ENCODE peak calls at places on chromosomes 1 and 21, in six cellular contexts. K is body of pancreas, N is tibial nerve, I is OCI-LY7, W is RWPE1, E is esophagus squamous epithelium. F is an unnamed sample.

GRCh38 chr1:31843506-31843905 is 27.7 kb upstream of the SPOCD1 start:
- DNase-seq in K (no peak), N (no peak), E (no peak), I (peak), W (peak), F (no peak)

GRCh38 chr1:229596961-229597699 is 28.8 kb downstream of the TAF5L start:
- DNase-seq in I (no peak), W (no peak), E (no peak), K (peak), N (no peak), F (no peak)

GRCh38 chr1:97384294-97384952 is 536.4 kb downstream of the DPYD start:
- DNase-seq in W (peak), I (no peak), N (no peak), K (no peak), E (no peak), F (no peak)

GRCh38 chr21:41610042-41610839 is 102.3 kb upstream of the TMPRSS2 start:
- DNase-seq in I (peak), E (no peak), W (no peak), N (no peak), K (peak), F (no peak)

GRCh38 chr1:103469801-103470200 is 55.7 kb upstream of the RNPC3 start:
- DNase-seq in E (no peak), I (no peak), K (no peak), N (no peak), W (no peak), F (no peak)

GRCh38 chr1:77316966-77317365 is 35.1 kb downstream of the AK5 start:
- DNase-seq in K (no peak), N (no peak), I (no peak), E (no peak), W (no peak), F (no peak)

GRCh38 chr21:44428281-44428942 is 26.9 kb upstream of the LRRC3 start:
- DNase-seq in I (peak), N (no peak), K (no peak), E (no peak), W (peak), F (peak)

GRCh38 chr1:164602142-164602429 is 43.1 kb downstream of the PBX1 start:
- DNase-seq in N (no peak), I (no peak), K (peak), W (peak), E (no peak), F (no peak)

GRCh38 chr1:226444901-226445300 is 37.0 kb upstream of the PARP1 start:
- DNase-seq in N (no peak), W (no peak), I (peak), K (no peak), E (peak), F (peak)

GRCh38 chr1:32334864-32335618 is 992 bp downstream of the MARCKSL1 start:
- DNase-seq in E (no peak), N (no peak), I (peak), W (peak), K (peak), F (peak)

GRCh38 chr1:46043491-46044017 is 88.9 kb downstream of the PIK3R3 start:
- DNase-seq in W (no peak), I (peak), E (no peak), N (no peak), K (no peak), F (no peak)

GRCh38 chr1:111649648-111650047 is 30.1 kb downstream of the RAP1A start:
- DNase-seq in E (no peak), K (no peak), I (no peak), W (peak), N (no peak), F (no peak)

GRCh38 chr1:24055681-24056080 is 56.3 kb downstream of the MYOM3 start:
- DNase-seq in W (no peak), N (no peak), E (no peak), K (no peak), I (no peak), F (no peak)

GRCh38 chr1:67578397-67579020 is 106.5 kb upstream of the GADD45A start:
- DNase-seq in K (peak), N (no peak), W (no peak), I (no peak), E (no peak), F (no peak)

GRCh38 chr1:176857632-176858031 is 306.9 kb downstream of the ASTN1 start:
- DNase-seq in E (no peak), K (no peak), W (no peak), I (no peak), N (no peak), F (no peak)

GRCh38 chr1:67856921-67857320 is 23.7 kb upstream of the GNG12 start:
- DNase-seq in I (no peak), K (no peak), E (no peak), N (no peak), W (no peak), F (no peak)

GRCh38 chr1:41371630-41372599 is 10.7 kb downstream of the FOXO6 start:
- DNase-seq in K (peak), N (no peak), E (no peak), I (no peak), W (no peak), F (no peak)

GRCh38 chr21:36388835-36389234 is 3.6 kb downstream of the CHAF1B start:
- DNase-seq in E (no peak), N (no peak), W (peak), I (no peak), K (peak), F (no peak)

GRCh38 chr1:87278791-87279190 is 49.9 kb upstream of the LMO4 start:
- DNase-seq in N (no peak), K (no peak), W (no peak), E (no peak), I (no peak), F (no peak)

DNA sequence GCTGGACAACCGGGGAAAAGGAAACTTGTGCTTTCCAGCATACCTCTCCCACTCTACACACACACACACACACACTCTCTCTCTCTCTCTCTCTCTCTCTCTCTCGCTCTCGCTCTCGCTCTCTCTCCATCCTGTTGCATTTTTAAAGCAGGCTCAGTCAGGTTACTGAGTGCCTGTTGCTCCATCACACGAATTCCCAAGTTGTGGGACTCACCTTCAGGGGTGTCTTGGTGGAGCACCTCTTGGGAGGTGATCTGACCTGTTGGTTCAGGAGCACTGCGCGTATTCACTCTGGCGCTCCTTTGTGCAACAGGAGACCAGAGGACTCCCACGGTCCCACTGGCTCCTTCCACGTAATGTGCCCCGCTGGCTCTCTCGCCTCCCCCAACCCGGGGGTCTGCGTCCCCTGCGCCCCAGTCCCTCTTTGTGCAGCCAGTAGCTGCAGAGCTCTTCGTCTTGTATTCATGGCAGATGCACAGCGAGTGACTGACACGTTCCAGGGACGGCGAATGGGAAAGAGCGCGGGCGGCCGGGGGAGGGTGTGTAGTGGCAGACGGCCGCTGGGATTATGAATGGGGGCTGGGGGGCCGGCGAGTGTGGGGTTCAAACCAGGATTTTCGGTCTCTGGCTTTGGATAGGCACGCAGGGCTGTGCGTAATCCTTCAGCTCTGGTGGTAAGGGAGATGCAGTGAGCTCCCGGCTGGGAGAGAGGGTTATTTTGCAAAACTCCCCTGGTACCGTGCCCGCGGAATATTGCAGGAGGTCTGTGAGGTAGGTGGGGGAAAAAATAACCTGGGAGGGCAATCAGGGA is 630 bp upstream of the PDE4B start:
- DNase-seq in I (no peak), W (no peak), E (no peak), N (no peak), K (no peak), F (no peak)
- TF ChIP-seq CTCF in I (no peak), W (no peak), E (no peak), N (no peak), K (no peak), F (no peak)

DNA sequence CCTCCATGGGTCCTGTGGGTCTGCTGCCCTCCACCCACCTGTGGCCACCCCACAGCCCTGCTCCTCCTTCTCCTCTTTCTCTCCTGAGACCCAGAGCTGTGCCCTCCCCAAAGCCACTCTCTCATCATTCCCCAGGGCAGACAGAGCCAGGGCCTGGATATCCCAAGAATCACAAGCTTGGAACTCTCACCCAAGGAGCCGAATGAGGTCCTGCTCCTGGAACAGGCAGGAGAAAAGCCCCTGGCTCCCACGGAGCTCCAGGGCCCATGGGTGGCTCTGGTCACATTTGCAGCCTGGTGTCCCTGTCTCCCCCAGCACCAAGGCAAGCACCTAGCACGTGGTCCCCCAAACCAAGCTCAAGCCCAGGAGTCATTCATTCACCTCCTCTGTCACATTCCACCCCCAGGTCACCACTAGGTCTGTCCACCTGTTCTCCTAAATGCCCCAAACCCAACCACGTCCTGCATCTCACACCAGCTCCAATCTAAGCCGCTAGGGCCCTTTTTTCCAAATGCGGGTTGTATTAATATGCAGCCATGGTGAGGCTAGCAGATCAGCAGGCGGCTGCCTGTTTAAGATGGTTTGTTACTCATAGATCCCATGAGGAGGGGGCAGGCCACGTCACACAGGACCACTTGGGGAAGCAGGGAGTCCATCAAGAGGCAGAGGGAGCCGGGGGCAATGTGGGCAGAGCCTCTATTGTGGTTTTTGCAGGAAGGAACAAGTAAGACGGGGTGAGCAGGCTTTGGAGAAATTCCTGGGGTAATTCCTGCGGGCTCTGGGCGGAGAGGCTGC is 215.5 kb upstream of the VAMP3 start:
- DNase-seq in N (no peak), I (no peak), E (no peak), W (peak), K (no peak), F (no peak)
- H3K27ac ChIP-seq in N (no peak), I (no peak), E (no peak), W (peak), K (no peak), F (no peak)

DNA sequence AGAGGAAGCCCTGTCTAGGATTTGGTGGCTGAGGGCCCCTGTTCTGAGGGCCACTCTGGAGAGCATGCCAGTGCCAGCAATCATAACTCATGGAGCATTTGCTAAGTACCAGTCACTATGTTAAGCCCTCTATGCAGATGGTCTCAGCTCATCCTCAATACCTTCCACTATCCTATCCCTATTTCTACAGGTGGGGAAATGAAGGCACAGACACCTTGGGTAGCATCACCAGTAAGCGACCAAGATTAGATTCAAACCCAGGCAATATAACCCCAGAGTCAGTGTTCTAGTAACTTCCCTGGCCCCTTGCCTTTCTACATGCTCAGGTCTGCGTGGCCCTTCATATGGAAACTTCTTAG is 7.9 kb upstream of the NBPF1 start:
- DNase-seq in W (no peak), I (no peak), E (no peak), K (no peak), N (no peak), F (no peak)
- TF ChIP-seq CTCF in W (peak), I (no peak), E (no peak), K (no peak), N (no peak), F (peak)

GRCh38 chr1:56326056-56326455 is 253.3 kb downstream of the PLPP3 start:
- DNase-seq in K (no peak), W (no peak), I (no peak), N (no peak), E (no peak), F (no peak)
- H3K27ac ChIP-seq in K (no peak), W (no peak), I (no peak), N (no peak), E (no peak), F (no peak)

DNA sequence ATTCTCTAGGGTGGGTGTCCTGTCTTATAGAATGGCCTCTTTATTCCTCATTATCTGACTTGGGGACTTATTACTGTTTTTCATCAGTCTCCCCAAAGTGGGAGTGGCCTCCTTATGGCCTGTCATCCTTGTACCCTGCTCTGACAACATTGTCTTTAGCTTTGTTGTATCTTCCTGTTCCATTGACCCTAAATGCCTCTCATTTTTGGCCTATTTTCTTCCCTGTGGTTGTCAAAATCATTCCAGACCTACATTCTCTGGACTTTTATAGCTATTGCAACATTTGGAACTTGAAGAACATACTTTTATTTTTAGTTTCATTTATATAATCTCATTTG is 9.7 kb downstream of the SFT2D2 start:
- DNase-seq in E (no peak), W (no peak), N (no peak), I (no peak), K (no peak), F (no peak)
- TF ChIP-seq CTCF in E (no peak), W (no peak), N (no peak), I (peak), K (no peak), F (no peak)

GRCh38 chr1:8506995-8507615 is 189.2 kb downstream of the SLC45A1 start:
- DNase-seq in I (no peak), N (no peak), K (no peak), W (no peak), E (no peak), F (no peak)

GRCh38 chr1:8512504-8512903 is 194.6 kb downstream of the SLC45A1 start:
- DNase-seq in N (no peak), K (no peak), I (no peak), W (no peak), E (no peak), F (no peak)

GRCh38 chr1:8510041-8510823 is 192.3 kb downstream of the SLC45A1 start:
- DNase-seq in K (no peak), N (no peak), W (no peak), I (peak), E (no peak), F (peak)

GRCh38 chr1:8506447-8506846 is 188.5 kb downstream of the SLC45A1 start:
- DNase-seq in N (no peak), W (no peak), E (no peak), K (no peak), I (no peak), F (no peak)

GRCh38 chr1:8509579-8509978 is 191.7 kb downstream of the SLC45A1 start:
- DNase-seq in N (no peak), I (no peak), K (no peak), W (no peak), E (no peak), F (no peak)
- H3K27ac ChIP-seq in N (peak), I (peak), K (no peak), W (no peak), E (peak), F (peak)

GRCh38 chr1:107963009-107963408 is 2.0 kb downstream of the VAV3 start:
- DNase-seq in K (no peak), N (no peak), I (no peak), W (no peak), E (no peak), F (no peak)
- TF ChIP-seq CTCF in K (no peak), N (no peak), I (no peak), W (no peak), E (no peak), F (no peak)

GRCh38 chr1:206493279-206493678 is 14.1 kb upstream of the RASSF5 start:
- DNase-seq in I (no peak), W (no peak), N (no peak), E (no peak), K (no peak), F (no peak)

GRCh38 chr1:206495493-206496046 is 11.8 kb upstream of the RASSF5 start:
- DNase-seq in W (no peak), E (no peak), K (no peak), I (peak), N (no peak), F (no peak)

GRCh38 chr1:206497363-206497762 is 10.0 kb upstream of the RASSF5 start:
- DNase-seq in W (no peak), E (no peak), N (no peak), K (no peak), I (peak), F (no peak)

GRCh38 chr1:206496131-206496793 is 11.1 kb upstream of the RASSF5 start:
- DNase-seq in W (no peak), N (no peak), E (no peak), I (peak), K (peak), F (no peak)

GRCh38 chr1:206495011-206495461 is 12.3 kb upstream of the RASSF5 start:
- DNase-seq in E (no peak), K (peak), W (no peak), N (no peak), I (no peak), F (no peak)
- H3K27ac ChIP-seq in E (no peak), K (peak), W (no peak), N (peak), I (no peak), F (no peak)

DNA sequence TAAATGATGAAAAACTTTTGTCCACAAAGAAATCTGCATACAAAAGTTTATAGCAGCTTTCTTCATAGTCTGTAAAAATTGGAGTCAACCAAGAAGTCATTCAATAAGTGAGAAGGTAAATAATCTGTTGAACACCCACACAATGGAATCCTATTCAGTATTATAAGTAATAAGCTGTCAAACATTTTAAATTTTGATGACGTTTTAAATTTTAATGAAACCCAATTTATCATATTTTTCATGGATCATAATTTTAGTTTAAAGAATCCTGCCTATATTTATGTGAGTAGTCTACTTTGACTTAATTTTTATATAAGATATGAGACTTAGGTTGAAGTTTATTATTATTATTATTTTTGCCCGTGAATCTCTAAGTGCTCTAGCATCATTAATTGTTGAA is 20.0 kb downstream of the OR10J1 start:
- DNase-seq in N (no peak), W (no peak), E (no peak), K (no peak), I (no peak), F (no peak)
- TF ChIP-seq CTCF in N (no peak), W (no peak), E (no peak), K (no peak), I (no peak), F (no peak)